ENCODE peak calls at places on chromosomes 3 and 15, in nine cellular contexts. One of them, this sample, is unnamed.

GRCh38 chr3:89223188-89223587 is 115.8 kb downstream of the EPHA3 start:
- DNase-seq in CD4-positive, alpha-beta memory T cell: no peak
- DNase-seq in GM18507: no peak
- DNase-seq in PC-3: no peak
- DNase-seq in stimulated activated naive CD8-positive, alpha-beta T cell treated with anti-CD3 and anti-CD28 coated beads, Interleukin-15, Interleukin-2, amounts not matched to agents 100 U/mL and 50 U/mL, for 24 hours: no peak
- DNase-seq in T-cell: no peak
- DNase-seq in CD8-positive, alpha-beta memory T cell: no peak
- DNase-seq in T47D: no peak
- DNase-seq in NCI-H345: no peak
- DNase-seq in this sample: no peak

GRCh38 chr15:51629612-51630011 is 7.0 kb upstream of the DMXL2 start:
- DNase-seq in CD8-positive, alpha-beta memory T cell: no peak
- DNase-seq in GM18507: no peak
- DNase-seq in PC-3: no peak
- DNase-seq in stimulated activated naive CD8-positive, alpha-beta T cell treated with anti-CD3 and anti-CD28 coated beads, Interleukin-15, Interleukin-2, amounts not matched to agents 100 U/mL and 50 U/mL, for 24 hours: no peak
- DNase-seq in NCI-H345: no peak
- DNase-seq in T-cell: no peak
- DNase-seq in T47D: no peak
- DNase-seq in CD4-positive, alpha-beta memory T cell: no peak
- DNase-seq in this sample: no peak

GRCh38 chr3:127887321-127887720 is 27.7 kb upstream of the KBTBD12 start:
- DNase-seq in CD4-positive, alpha-beta memory T cell: no peak
- DNase-seq in PC-3: peak; percentile 42
- DNase-seq in T47D: no peak
- DNase-seq in T-cell: no peak
- DNase-seq in GM18507: no peak
- DNase-seq in NCI-H345: no peak
- DNase-seq in stimulated activated naive CD8-positive, alpha-beta T cell treated with anti-CD3 and anti-CD28 coated beads, Interleukin-15, Interleukin-2, amounts not matched to agents 100 U/mL and 50 U/mL, for 24 hours: no peak
- DNase-seq in CD8-positive, alpha-beta memory T cell: no peak
- DNase-seq in this sample: no peak

GRCh38 chr15:44595246-44595645 is 58.3 kb downstream of the EIF3J start:
- DNase-seq in T47D: no peak
- DNase-seq in PC-3: no peak
- DNase-seq in GM18507: no peak
- DNase-seq in NCI-H345: no peak
- DNase-seq in CD4-positive, alpha-beta memory T cell: no peak
- DNase-seq in T-cell: no peak
- DNase-seq in CD8-positive, alpha-beta memory T cell: no peak
- DNase-seq in stimulated activated naive CD8-positive, alpha-beta T cell treated with anti-CD3 and anti-CD28 coated beads, Interleukin-15, Interleukin-2, amounts not matched to agents 100 U/mL and 50 U/mL, for 24 hours: no peak
- DNase-seq in this sample: peak; percentile 72

GRCh38 chr3:33940149-33940548 is 141.7 kb downstream of the PDCD6IP start:
- DNase-seq in NCI-H345: no peak
- DNase-seq in CD8-positive, alpha-beta memory T cell: no peak
- DNase-seq in GM18507: no peak
- DNase-seq in stimulated activated naive CD8-positive, alpha-beta T cell treated with anti-CD3 and anti-CD28 coated beads, Interleukin-15, Interleukin-2, amounts not matched to agents 100 U/mL and 50 U/mL, for 24 hours: peak; percentile 19
- DNase-seq in T-cell: no peak
- DNase-seq in T47D: no peak
- DNase-seq in PC-3: peak; percentile 36
- DNase-seq in CD4-positive, alpha-beta memory T cell: no peak
- DNase-seq in this sample: no peak

GRCh38 chr3:150299221-150299620 is 108.9 kb upstream of the TSC22D2 start:
- DNase-seq in T47D: no peak
- DNase-seq in stimulated activated naive CD8-positive, alpha-beta T cell treated with anti-CD3 and anti-CD28 coated beads, Interleukin-15, Interleukin-2, amounts not matched to agents 100 U/mL and 50 U/mL, for 24 hours: no peak
- DNase-seq in CD8-positive, alpha-beta memory T cell: no peak
- DNase-seq in PC-3: no peak
- DNase-seq in GM18507: no peak
- DNase-seq in NCI-H345: no peak
- DNase-seq in T-cell: no peak
- DNase-seq in CD4-positive, alpha-beta memory T cell: no peak
- DNase-seq in this sample: no peak

GRCh38 chr3:135922903-135923250 is 42.7 kb upstream of the PPP2R3A start:
- DNase-seq in PC-3: no peak
- DNase-seq in NCI-H345: no peak
- DNase-seq in CD4-positive, alpha-beta memory T cell: no peak
- DNase-seq in stimulated activated naive CD8-positive, alpha-beta T cell treated with anti-CD3 and anti-CD28 coated beads, Interleukin-15, Interleukin-2, amounts not matched to agents 100 U/mL and 50 U/mL, for 24 hours: no peak
- DNase-seq in CD8-positive, alpha-beta memory T cell: no peak
- DNase-seq in GM18507: no peak
- DNase-seq in T-cell: no peak
- DNase-seq in T47D: no peak
- DNase-seq in this sample: no peak

GRCh38 chr3:45306406-45307008 is 80.4 kb upstream of the TMEM158 start:
- DNase-seq in PC-3: no peak
- DNase-seq in stimulated activated naive CD8-positive, alpha-beta T cell treated with anti-CD3 and anti-CD28 coated beads, Interleukin-15, Interleukin-2, amounts not matched to agents 100 U/mL and 50 U/mL, for 24 hours: no peak
- DNase-seq in CD4-positive, alpha-beta memory T cell: no peak
- DNase-seq in CD8-positive, alpha-beta memory T cell: no peak
- DNase-seq in T-cell: no peak
- DNase-seq in T47D: no peak
- DNase-seq in NCI-H345: no peak
- DNase-seq in GM18507: no peak
- DNase-seq in this sample: no peak

GRCh38 chr3:119819806-119820205 is 37.9 kb downstream of the NR1I2 start:
- DNase-seq in T-cell: no peak
- DNase-seq in stimulated activated naive CD8-positive, alpha-beta T cell treated with anti-CD3 and anti-CD28 coated beads, Interleukin-15, Interleukin-2, amounts not matched to agents 100 U/mL and 50 U/mL, for 24 hours: no peak
- DNase-seq in GM18507: no peak
- DNase-seq in CD8-positive, alpha-beta memory T cell: no peak
- DNase-seq in T47D: no peak
- DNase-seq in NCI-H345: no peak
- DNase-seq in PC-3: peak; percentile 25
- DNase-seq in CD4-positive, alpha-beta memory T cell: no peak
- DNase-seq in this sample: no peak

GRCh38 chr3:32113566-32113965 is 7.1 kb downstream of the GPD1L start:
- DNase-seq in NCI-H345: no peak
- DNase-seq in stimulated activated naive CD8-positive, alpha-beta T cell treated with anti-CD3 and anti-CD28 coated beads, Interleukin-15, Interleukin-2, amounts not matched to agents 100 U/mL and 50 U/mL, for 24 hours: no peak
- DNase-seq in T-cell: no peak
- DNase-seq in T47D: no peak
- DNase-seq in PC-3: no peak
- DNase-seq in GM18507: no peak
- DNase-seq in CD8-positive, alpha-beta memory T cell: no peak
- DNase-seq in CD4-positive, alpha-beta memory T cell: no peak
- DNase-seq in this sample: no peak